ENCODE peak calls at places on chromosomes 16 and 17, in seven cellular contexts. D, P, R, O, L, F and Z are unnamed samples.
A peak's percentile ranks its signal among the peaks of the same experiment; 100 is the strongest.

GRCh38 chr16:4158143-4159093 is 42.2 kb upstream of the ADCY9 start:
- DNase-seq in D (no peak), P (no peak), R (no peak), O (no peak), L (no peak), F (no peak), Z (no peak)

GRCh38 chr16:87844374-87844733 is 25.0 kb downstream of the SLC7A5 start:
- DNase-seq in D (no peak), P (peak; percentile 67), R (no peak), O (no peak), L (peak; percentile 71), F (no peak), Z (no peak)

GRCh38 chr16:10729649-10730048 is 14.0 kb upstream of the NUBP1 start:
- DNase-seq in D (peak; percentile 54), P (peak; percentile 36), R (no peak), O (no peak), L (no peak), F (no peak), Z (no peak)

GRCh38 chr16:25038239-25038954 is 23.2 kb upstream of the ARHGAP17 start:
- DNase-seq in D (no peak), P (no peak), R (no peak), O (no peak), L (no peak), F (no peak), Z (no peak)

GRCh38 chr17:48997103-48997826 is at the start of gene IGF2BP1:
- DNase-seq in D (no peak), P (peak; percentile 74), R (peak; percentile 88), O (no peak), L (no peak), F (no peak), Z (no peak)

GRCh38 chr17:4833178-4833940 is at the start of gene MINK1:
- DNase-seq in D (peak; percentile 87), P (peak; percentile 92), R (peak; percentile 92), O (peak; percentile 91), L (peak; percentile 92), F (peak; percentile 100), Z (peak; percentile 90)

GRCh38 chr16:13138528-13138927 is 237.1 kb downstream of the SHISA9 start:
- DNase-seq in D (no peak), P (no peak), R (no peak), O (no peak), L (no peak), F (no peak), Z (no peak)

GRCh38 chr17:63442549-63443035 is 3.5 kb downstream of the CYB561 start:
- DNase-seq in D (no peak), P (no peak), R (no peak), O (no peak), L (no peak), F (no peak), Z (no peak)